ENCODE peak calls at places on chromosomes 11 and 22, in five cellular contexts. T, A, Q, C and X are unnamed samples.

GRCh38 chr11:3954448-3955298 is 99.2 kb downstream of the STIM1 start:
- DNase-seq in T (no peak), A (peak), Q (no peak), C (no peak), X (no peak)

GRCh38 chr22:25159028-25159427 is 40.6 kb upstream of the CRYBB3 start:
- DNase-seq in T (no peak), A (peak), Q (no peak), C (peak), X (no peak)

GRCh38 chr22:44047891-44048301 is 23.8 kb downstream of the PARVB start:
- DNase-seq in T (no peak), A (no peak), Q (no peak), C (no peak), X (no peak)

GRCh38 chr22:21044931-21045584 is 688 bp upstream of the LRRC74B start:
- DNase-seq in T (peak), A (peak), Q (no peak), C (peak), X (peak)

GRCh38 chr22:28051787-28052356 is 132.8 kb upstream of the PITPNB start:
- DNase-seq in T (no peak), A (peak), Q (peak), C (peak), X (peak)

GRCh38 chr11:15473954-15474837 is 359.5 kb downstream of the INSC start:
- DNase-seq in T (no peak), A (no peak), Q (no peak), C (no peak), X (no peak)

GRCh38 chr22:29907753-29908515 is 25.0 kb downstream of the MTMR3 start:
- DNase-seq in T (peak), A (peak), Q (peak), C (peak), X (peak)

GRCh38 chr11:20367313-20367948 is 3.9 kb downstream of the HTATIP2 start:
- DNase-seq in T (no peak), A (peak), Q (no peak), C (peak), X (peak)

GRCh38 chr11:8693010-8693551 is 10.5 kb downstream of the RPL27A start:
- DNase-seq in T (no peak), A (no peak), Q (no peak), C (peak), X (no peak)

GRCh38 chr11:118953265-118953664 is 2.8 kb upstream of the UPK2 start:
- DNase-seq in T (no peak), A (peak), Q (no peak), C (peak), X (peak)

GRCh38 chr11:18775492-18776292 is 15.9 kb downstream of the PTPN5 start:
- DNase-seq in T (peak), A (peak), Q (peak), C (peak), X (peak)

GRCh38 chr11:93545566-93545965 is 2.4 kb upstream of the SMCO4 start:
- DNase-seq in T (no peak), A (no peak), Q (no peak), C (no peak), X (no peak)

GRCh38 chr22:24887260-24887659 is 59.2 kb downstream of the LHFPL7 start:
- DNase-seq in T (no peak), A (no peak), Q (no peak), C (no peak), X (no peak)

GRCh38 chr11:7520011-7520942 is 6.5 kb downstream of the PPFIBP2 start:
- DNase-seq in T (no peak), A (no peak), Q (no peak), C (no peak), X (no peak)

GRCh38 chr22:36184433-36185035 is 17.1 kb downstream of the APOL4 start:
- DNase-seq in T (no peak), A (peak), Q (no peak), C (peak), X (peak)

GRCh38 chr11:46914910-46915309 is 3.4 kb downstream of the LRP4 start:
- DNase-seq in T (no peak), A (no peak), Q (no peak), C (no peak), X (no peak)

GRCh38 chr11:16299390-16299789 is 57.0 kb downstream of the SOX6 start:
- DNase-seq in T (no peak), A (no peak), Q (no peak), C (no peak), X (no peak)

DNA sequence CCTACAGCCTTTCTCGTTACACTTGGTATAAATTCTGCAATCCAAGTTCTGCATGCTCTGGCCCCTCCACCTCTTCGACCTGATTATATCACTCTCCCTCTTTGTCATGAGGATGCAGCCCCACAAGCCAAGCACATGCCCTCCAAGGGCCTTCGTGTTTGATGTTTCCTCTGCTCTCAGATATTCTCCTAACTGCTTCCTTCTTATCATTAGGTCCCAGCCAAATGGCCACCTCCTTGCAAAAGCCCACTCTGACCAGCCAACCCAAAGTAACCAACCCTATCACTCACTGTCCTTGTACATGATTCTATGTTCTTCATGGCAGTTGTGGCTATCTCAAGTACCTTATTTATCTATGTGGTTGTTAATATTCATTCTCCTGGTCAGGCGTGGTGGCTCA is 38.3 kb upstream of the LRRC55 start:
- DNase-seq in T (no peak), A (no peak), Q (no peak), C (no peak), X (no peak)
- H3K4me3 ChIP-seq in T (no peak), A (no peak), Q (no peak), C (no peak), X (no peak)

GRCh38 chr11:117945047-117945820 is 16.0 kb upstream of the TMPRSS13 start:
- DNase-seq in T (no peak), A (no peak), Q (no peak), C (no peak), X (no peak)
- TF ChIP-seq CTCF in T (no peak), A (peak), Q (peak), C (no peak), X (peak)

DNA sequence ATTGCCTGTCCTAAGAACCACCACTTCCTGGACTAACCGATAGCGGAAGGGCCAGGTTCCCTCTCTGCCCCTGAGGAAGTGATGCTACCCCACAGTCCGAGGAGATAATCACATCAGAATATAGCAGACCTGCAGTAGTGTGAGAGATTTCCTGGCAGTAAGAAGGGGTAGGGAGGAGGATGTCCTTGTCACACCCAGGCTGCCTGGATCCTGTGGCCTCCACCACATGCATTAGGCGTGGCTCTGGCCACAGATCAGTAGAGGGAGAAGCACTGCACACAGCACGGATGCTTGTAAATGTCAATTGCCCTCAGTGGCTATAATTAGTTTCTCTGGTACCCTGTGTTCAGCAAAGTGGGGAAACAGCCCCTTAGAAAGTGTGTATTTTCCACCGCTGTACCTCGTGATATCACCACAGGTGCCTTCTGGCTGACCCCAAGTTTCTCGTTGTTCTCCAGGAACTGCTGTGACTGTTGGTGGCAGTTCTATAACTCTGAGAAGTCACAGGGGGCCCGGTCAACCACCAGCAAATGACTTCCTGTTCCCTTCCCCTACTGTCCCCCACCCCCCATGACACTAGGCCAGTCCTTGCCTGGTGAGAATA is 61.8 kb downstream of the UBASH3B start:
- DNase-seq in T (peak), A (no peak), Q (no peak), C (no peak), X (no peak)
- H3K4me3 ChIP-seq in T (no peak), A (no peak), Q (no peak), C (no peak), X (no peak)

DNA sequence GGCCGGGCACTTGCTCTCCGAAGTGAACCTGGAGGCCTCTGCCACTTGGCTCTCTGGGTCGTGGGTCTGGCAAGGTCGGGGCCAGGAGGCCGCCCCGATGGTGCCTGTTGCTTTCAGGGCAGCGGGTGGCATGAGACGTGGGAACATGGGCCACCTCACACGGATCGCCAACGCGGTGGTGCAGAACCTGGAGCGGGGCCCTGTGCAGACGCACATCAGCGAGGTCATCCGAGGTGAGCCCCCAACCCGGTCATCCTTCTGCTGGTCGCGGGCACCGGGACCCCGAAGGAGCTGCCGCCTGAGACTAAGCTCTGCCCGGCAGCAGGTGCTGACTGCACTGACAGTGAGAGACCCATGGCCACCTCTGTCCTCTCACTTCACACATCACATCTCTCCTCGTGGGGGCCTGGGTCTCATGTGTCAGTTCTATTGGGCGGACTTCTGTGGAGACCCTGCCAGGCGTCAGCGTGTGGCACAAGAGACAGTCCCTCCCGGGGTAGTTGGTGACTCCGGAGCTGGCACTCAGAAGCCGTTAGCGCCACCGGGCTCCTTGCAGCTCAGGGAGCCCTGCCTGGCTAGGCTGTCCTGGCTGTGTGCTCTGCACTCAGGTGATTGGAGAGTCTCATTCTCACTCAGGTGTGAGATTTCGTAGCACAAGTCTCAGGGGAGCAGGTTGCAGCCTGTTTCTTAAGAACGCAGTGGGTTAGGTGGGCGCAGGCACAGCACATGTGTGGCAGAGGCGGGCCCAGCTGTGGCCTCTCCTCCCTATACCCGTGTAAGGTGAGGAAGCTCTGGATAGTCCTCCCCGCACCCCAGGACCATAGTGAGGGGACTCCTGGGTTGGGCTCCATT is 39.8 kb downstream of the SBF1 start:
- DNase-seq in T (no peak), A (no peak), Q (no peak), C (no peak), X (no peak)
- TF ChIP-seq CTCF in T (no peak), A (no peak), Q (no peak), C (no peak), X (no peak)

GRCh38 chr11:126146454-126147192 is 64.8 kb downstream of the RPUSD4 start:
- DNase-seq in T (no peak), A (no peak), Q (no peak), C (no peak), X (no peak)
- H3K4me3 ChIP-seq in T (no peak), A (no peak), Q (no peak), C (no peak), X (no peak)

GRCh38 chr11:299951-300735 is 817 bp upstream of the IFITM5 start:
- DNase-seq in T (peak), A (peak), Q (peak), C (peak), X (no peak)
- TF ChIP-seq CTCF in T (peak), A (peak), Q (no peak), C (peak), X (peak)

DNA sequence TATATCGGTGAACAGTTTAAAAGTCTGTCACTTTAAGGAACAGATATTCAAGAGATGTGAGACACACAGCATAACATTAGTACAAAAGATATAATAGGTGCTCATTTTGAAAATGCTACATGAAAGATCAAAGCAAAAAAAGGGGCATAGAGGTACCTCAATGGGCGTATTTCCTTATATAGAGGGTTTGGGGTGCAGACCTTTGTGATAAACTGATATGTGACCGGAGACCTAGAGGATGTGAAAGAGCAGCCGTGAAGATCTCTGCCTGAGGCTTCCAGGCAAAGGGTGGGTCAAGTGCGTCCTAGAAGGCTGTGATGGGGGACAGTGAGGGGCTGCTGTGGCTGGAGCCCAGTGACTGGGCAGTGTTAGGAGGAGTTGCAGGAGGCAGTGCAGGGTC is 551.4 kb downstream of the ETS1 start:
- DNase-seq in T (no peak), A (no peak), Q (no peak), C (no peak), X (no peak)
- H3K4me3 ChIP-seq in T (no peak), A (no peak), Q (no peak), C (no peak), X (no peak)

GRCh38 chr22:19959043-19959586 is 17.5 kb upstream of the TXNRD2 start:
- DNase-seq in T (peak), A (peak), Q (peak), C (peak), X (peak)

GRCh38 chr22:19955241-19956128 is 13.9 kb upstream of the TXNRD2 start:
- DNase-seq in T (peak), A (no peak), Q (no peak), C (no peak), X (no peak)

GRCh38 chr22:19959587-19960490 is 18.2 kb upstream of the TXNRD2 start:
- DNase-seq in T (peak), A (no peak), Q (no peak), C (no peak), X (no peak)

GRCh38 chr22:19958083-19959042 is 16.7 kb upstream of the TXNRD2 start:
- DNase-seq in T (peak), A (peak), Q (no peak), C (peak), X (peak)

DNA sequence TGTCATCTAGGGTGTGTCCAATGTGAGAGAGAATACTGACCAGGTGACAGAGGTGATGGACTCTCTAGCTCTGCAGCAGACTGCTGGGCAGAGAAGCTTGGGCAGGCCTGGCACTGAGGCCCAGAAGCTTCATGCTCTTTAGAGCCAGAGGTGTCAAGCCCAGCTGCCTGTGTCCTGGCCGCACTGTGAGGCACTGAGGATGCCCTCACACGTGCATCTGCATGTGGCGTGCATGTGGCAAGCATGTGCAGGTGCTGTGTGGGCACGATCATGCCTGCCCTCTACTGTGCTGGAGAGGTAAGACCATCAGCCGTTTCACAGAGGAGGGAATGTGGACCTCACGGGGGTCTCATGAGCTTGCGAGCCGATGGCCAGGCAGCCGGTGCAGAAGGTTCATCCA is 15.8 kb upstream of the TXNRD2 start:
- DNase-seq in T (peak), A (no peak), Q (no peak), C (no peak), X (no peak)
- TF ChIP-seq CTCF in T (no peak), A (peak), Q (no peak), C (no peak), X (no peak)

DNA sequence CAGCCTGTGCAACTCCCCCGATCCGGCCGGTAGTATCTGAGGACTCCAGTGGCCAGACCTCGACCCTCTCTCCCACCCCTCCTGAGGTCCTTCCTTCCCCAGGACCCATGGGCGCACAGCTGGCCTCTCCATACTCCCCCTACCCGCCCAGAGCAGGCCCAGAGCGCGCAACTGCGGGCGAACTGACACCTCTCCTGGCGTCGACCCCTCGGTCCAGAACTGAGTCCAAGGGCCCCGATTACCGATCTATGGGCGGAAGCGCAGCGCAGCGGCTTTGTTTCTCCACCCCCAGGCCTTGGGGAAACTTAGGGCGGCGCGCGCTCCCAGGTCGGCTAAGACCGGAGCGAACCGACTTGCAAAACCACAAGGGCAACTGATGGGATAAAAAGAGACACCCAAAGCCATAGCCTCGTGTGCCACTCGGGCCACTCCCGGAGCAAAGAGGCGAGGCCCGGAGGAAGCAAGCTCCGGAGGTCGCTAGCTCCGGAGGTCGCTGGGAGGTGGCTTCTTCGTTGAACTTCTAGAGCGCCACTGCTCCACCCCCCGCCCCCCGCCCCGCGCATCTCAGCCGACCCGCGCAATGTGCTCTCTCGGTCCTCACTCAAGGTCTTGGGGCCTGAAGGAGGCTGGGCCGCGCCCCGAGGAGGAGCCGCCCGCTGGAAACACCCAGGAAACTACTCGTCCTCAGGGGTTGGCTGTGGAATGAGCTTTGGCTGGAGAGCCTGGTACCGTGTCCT is 9.8 kb upstream of the ALX4 start:
- DNase-seq in T (no peak), A (no peak), Q (no peak), C (no peak), X (no peak)
- H3K4me3 ChIP-seq in T (no peak), A (no peak), Q (peak), C (no peak), X (no peak)

DNA sequence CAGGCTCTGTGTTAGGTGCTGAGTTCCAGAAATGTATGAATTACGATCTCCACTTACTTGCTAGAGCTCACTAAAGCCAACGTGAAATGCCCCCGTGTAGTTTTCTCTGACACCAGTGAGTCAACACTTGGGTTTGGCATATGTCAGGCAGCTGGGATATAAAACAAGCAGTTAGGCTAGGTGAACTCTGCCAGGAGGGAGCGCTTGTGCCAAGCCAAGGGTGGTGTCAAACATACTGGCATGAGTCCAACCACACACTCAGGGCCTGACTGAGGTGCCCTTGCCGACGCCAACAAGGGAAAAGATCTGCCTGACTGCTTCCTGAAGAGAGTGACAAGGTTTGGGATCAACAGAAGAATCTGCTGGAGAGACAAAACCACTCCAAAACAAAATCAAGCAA is 167.8 kb upstream of the NARS2 start:
- DNase-seq in T (peak), A (no peak), Q (peak), C (no peak), X (no peak)
- TF ChIP-seq CTCF in T (no peak), A (no peak), Q (no peak), C (no peak), X (no peak)